ENCODE peak calls at places on chromosomes 7 and 10, in eight cellular contexts. F is bronchial epithelial cell, N is left ventricle myocardium inferior, E is HFFc6, M is NAMALWA, Y is DMS79, Z is NCI-H2029, W is hepatocyte. V is an unnamed sample.
A peak's percentile ranks its signal among the peaks of the same experiment; 100 is the strongest.

GRCh38 chr7:149202831-149203231 is 7.5 kb downstream of the ZNF282 start:
- DNase-seq in W (peak; percentile 52), Z (no peak), N (no peak), M (no peak), Y (no peak), E (peak; percentile 41), F (no peak), V (no peak)

GRCh38 chr10:47418321-47418720 is 34.2 kb upstream of the ZNF488 start:
- DNase-seq in W (no peak), M (no peak), F (no peak), E (no peak), Y (no peak), Z (no peak), N (no peak), V (no peak)

GRCh38 chr10:109953745-109954144 is 30.4 kb upstream of the XPNPEP1 start:
- DNase-seq in W (no peak), Y (no peak), N (no peak), F (no peak), M (no peak), E (no peak), Z (no peak), V (no peak)

GRCh38 chr10:53537508-53537907 is 764.9 kb upstream of the MBL2 start:
- DNase-seq in F (peak; percentile 5), W (peak; percentile 16), M (no peak), N (no peak), Y (no peak), E (no peak), Z (no peak), V (no peak)

GRCh38 chr7:17623546-17624185 is 316.6 kb downstream of the SNX13 start:
- DNase-seq in N (no peak), M (no peak), W (no peak), E (peak; percentile 58), Y (no peak), Z (no peak), F (no peak), V (no peak)

GRCh38 chr7:74627699-74628411 is 29.7 kb upstream of the GTF2I start:
- DNase-seq in E (no peak), F (no peak), Z (peak; percentile 50), W (peak; percentile 72), N (no peak), Y (peak; percentile 97), M (no peak), V (peak; percentile 94)

GRCh38 chr7:151839511-151839921 is 37.4 kb downstream of the PRKAG2 start:
- DNase-seq in M (no peak), F (peak; percentile 63), Z (no peak), Y (no peak), E (no peak), W (no peak), N (peak; percentile 2), V (no peak)

GRCh38 chr7:33500590-33500989 is 371.2 kb downstream of the BBS9 start:
- DNase-seq in M (no peak), Z (no peak), F (no peak), W (no peak), E (peak; percentile 7), Y (no peak), N (no peak), V (no peak)

GRCh38 chr7:44449531-44449930 is 40.9 kb downstream of the NUDCD3 start:
- DNase-seq in W (no peak), F (no peak), E (peak; percentile 43), N (no peak), Y (no peak), M (peak; percentile 28), Z (no peak), V (no peak)

GRCh38 chr10:33055636-33056035 is 97.6 kb upstream of the ITGB1 start:
- DNase-seq in N (no peak), M (no peak), Y (no peak), W (no peak), Z (no peak), F (no peak), E (peak; percentile 28), V (no peak)

GRCh38 chr7:38846280-38846679 is 62.7 kb downstream of the VPS41 start:
- DNase-seq in Y (no peak), N (no peak), F (no peak), W (peak; percentile 18), M (no peak), Z (no peak), E (no peak), V (no peak)

GRCh38 chr7:35849158-35849831 is 48.4 kb downstream of the SEPTIN7 start:
- DNase-seq in Z (no peak), N (no peak), W (no peak), E (no peak), F (no peak), Y (no peak), M (no peak), V (no peak)

GRCh38 chr7:140983802-140984201 is 30.9 kb downstream of the MRPS33 start:
- DNase-seq in Y (no peak), E (no peak), F (no peak), N (no peak), Z (no peak), M (peak; percentile 75), W (no peak), V (no peak)

GRCh38 chr7:151599401-151600227 is 79.9 kb upstream of the RHEB start:
- DNase-seq in M (no peak), Y (no peak), N (no peak), E (peak; percentile 86), W (peak; percentile 58), Z (no peak), F (peak; percentile 71), V (no peak)

GRCh38 chr10:49837096-49837495 is 75.0 kb upstream of the OGDHL start:
- DNase-seq in M (no peak), Z (no peak), N (no peak), Y (no peak), W (peak; percentile 57), E (peak; percentile 43), F (no peak), V (no peak)

GRCh38 chr7:37921340-37921805 is 933 bp downstream of the EPDR1 start:
- DNase-seq in M (no peak), Y (no peak), E (no peak), F (no peak), W (peak; percentile 50), N (peak; percentile 30), Z (no peak), V (no peak)

GRCh38 chr7:18400281-18400680 is 95.3 kb upstream of the HDAC9 start:
- DNase-seq in W (no peak), F (no peak), Y (no peak), E (no peak), N (no peak), Z (no peak), M (no peak), V (no peak)

GRCh38 chr10:83012866-83013265 is 1126.4 kb upstream of the GHITM start:
- DNase-seq in Y (no peak), F (peak; percentile 3), W (peak; percentile 43), E (peak; percentile 18), N (no peak), Z (no peak), M (no peak), V (no peak)

GRCh38 chr10:32005050-32005449 is 51.2 kb downstream of the KIF5B start:
- DNase-seq in E (peak; percentile 24), W (peak; percentile 49), N (no peak), Z (no peak), F (peak; percentile 52), M (peak; percentile 85), Y (no peak), V (no peak)

GRCh38 chr10:33015798-33016547 is 57.9 kb upstream of the ITGB1 start:
- DNase-seq in F (peak; percentile 32), E (peak; percentile 61), Y (no peak), Z (no peak), M (no peak), N (no peak), W (no peak), V (no peak)

GRCh38 chr10:12590682-12591642 is 241.6 kb downstream of the CAMK1D start:
- DNase-seq in F (no peak), Y (no peak), M (no peak), E (no peak), Z (no peak), N (no peak), W (no peak), V (no peak)

GRCh38 chr10:97726636-97727178 is 10.2 kb upstream of the ZFYVE27 start:
- DNase-seq in Y (no peak), N (no peak), W (peak; percentile 64), M (no peak), F (peak; percentile 94), E (peak; percentile 49), Z (no peak), V (no peak)

GRCh38 chr7:50262916-50263690 is 41.4 kb upstream of the IKZF1 start:
- DNase-seq in Z (no peak), N (no peak), W (no peak), Y (no peak), M (peak; percentile 49), E (no peak), F (peak; percentile 27), V (no peak)

GRCh38 chr10:31757374-31757773 is 171.3 kb downstream of the ARHGAP12 start:
- DNase-seq in F (no peak), W (peak; percentile 29), Y (peak; percentile 42), E (no peak), Z (peak; percentile 47), N (no peak), M (no peak), V (no peak)